ENCODE peak calls at places on chromosomes 16 and 17, in eight cellular contexts. One of them, this sample, is unnamed.

GRCh38 chr17:1577186-1577585 is 14.6 kb upstream of the PITPNA start:
- DNase-seq in K562: no peak
- DNase-seq in A549: peak
- DNase-seq in HCT116: no peak
- DNase-seq in GM12878: no peak
- DNase-seq in HepG2: peak
- DNase-seq in SK-N-SH: no peak
- DNase-seq in H1: no peak
- DNase-seq in this sample: peak

GRCh38 chr16:85955566-85955965 is 56.6 kb downstream of the IRF8 start:
- DNase-seq in K562: no peak
- DNase-seq in A549: no peak
- DNase-seq in HCT116: no peak
- DNase-seq in GM12878: no peak
- DNase-seq in HepG2: no peak
- DNase-seq in SK-N-SH: no peak
- DNase-seq in H1: no peak
- DNase-seq in this sample: no peak

GRCh38 chr16:67543036-67543435 is 14.4 kb downstream of the RIPOR1 start:
- DNase-seq in K562: no peak
- DNase-seq in A549: no peak
- DNase-seq in HCT116: no peak
- DNase-seq in GM12878: no peak
- DNase-seq in HepG2: no peak
- DNase-seq in SK-N-SH: no peak
- DNase-seq in H1: no peak
- DNase-seq in this sample: no peak

GRCh38 chr17:14330492-14330920 is 29.6 kb downstream of the HS3ST3B1 start:
- DNase-seq in K562: no peak
- DNase-seq in A549: no peak
- DNase-seq in HCT116: no peak
- DNase-seq in GM12878: no peak
- DNase-seq in HepG2: peak
- DNase-seq in SK-N-SH: no peak
- DNase-seq in H1: no peak
- DNase-seq in this sample: no peak

GRCh38 chr16:48537275-48537674 is 72.7 kb downstream of the N4BP1 start:
- DNase-seq in K562: no peak
- DNase-seq in A549: no peak
- DNase-seq in HCT116: no peak
- DNase-seq in GM12878: no peak
- DNase-seq in HepG2: no peak
- DNase-seq in SK-N-SH: no peak
- DNase-seq in H1: peak
- DNase-seq in this sample: no peak

GRCh38 chr17:48241131-48241591 is 133.6 kb downstream of the SNX11 start:
- DNase-seq in K562: peak
- DNase-seq in A549: peak
- DNase-seq in HCT116: peak
- DNase-seq in GM12878: peak
- DNase-seq in HepG2: no peak
- DNase-seq in SK-N-SH: no peak
- DNase-seq in H1: no peak
- DNase-seq in this sample: peak

GRCh38 chr17:81867952-81868673 is 3.0 kb downstream of the ARHGDIA start:
- DNase-seq in K562: peak
- DNase-seq in A549: peak
- DNase-seq in HCT116: peak
- DNase-seq in GM12878: no peak
- DNase-seq in HepG2: no peak
- DNase-seq in SK-N-SH: peak
- DNase-seq in H1: no peak
- DNase-seq in this sample: no peak

GRCh38 chr17:32142857-32143524 is 689 bp downstream of the RHOT1 start:
- DNase-seq in K562: peak
- DNase-seq in A549: peak
- DNase-seq in HCT116: peak
- DNase-seq in GM12878: no peak
- DNase-seq in HepG2: peak
- DNase-seq in SK-N-SH: peak
- DNase-seq in H1: peak
- DNase-seq in this sample: peak

GRCh38 chr16:86906608-86907007 is 328.3 kb downstream of the FOXL1 start:
- DNase-seq in K562: no peak
- DNase-seq in A549: no peak
- DNase-seq in HCT116: no peak
- DNase-seq in GM12878: no peak
- DNase-seq in HepG2: no peak
- DNase-seq in SK-N-SH: no peak
- DNase-seq in H1: no peak
- DNase-seq in this sample: no peak

DNA sequence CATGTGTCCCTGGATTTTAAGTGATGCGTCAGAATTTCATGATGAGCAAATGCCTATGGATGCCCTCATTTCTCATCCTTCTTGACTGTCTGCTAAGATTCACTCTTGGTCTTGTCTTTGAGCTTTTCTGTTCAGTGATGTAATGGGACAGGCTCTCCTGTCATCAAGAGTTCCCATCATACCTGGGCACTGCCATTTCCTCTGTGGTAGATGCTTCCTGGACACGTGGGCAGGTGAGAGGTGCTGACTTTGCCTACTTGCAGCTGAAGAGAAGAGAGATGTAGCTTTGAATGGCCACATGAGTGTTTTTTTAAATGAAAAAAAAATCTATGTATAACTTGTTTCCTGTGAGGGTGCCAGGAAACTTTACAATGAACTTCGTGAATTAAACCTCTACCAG is 557.7 kb downstream of the MAF start:
- DNase-seq in K562: no peak
- DNase-seq in A549: no peak
- DNase-seq in HCT116: no peak
- DNase-seq in GM12878: no peak
- DNase-seq in HepG2: no peak
- DNase-seq in SK-N-SH: no peak
- DNase-seq in H1: no peak
- DNase-seq in this sample: no peak
- TF ChIP-seq RAD21 in K562: no peak
- TF ChIP-seq RAD21 in A549: no peak
- TF ChIP-seq RAD21 in HCT116: no peak
- TF ChIP-seq RAD21 in GM12878: no peak
- TF ChIP-seq RAD21 in HepG2: no peak
- TF ChIP-seq RAD21 in SK-N-SH: no peak
- TF ChIP-seq RAD21 in H1: no peak
- TF ChIP-seq RAD21 in this sample: no peak

DNA sequence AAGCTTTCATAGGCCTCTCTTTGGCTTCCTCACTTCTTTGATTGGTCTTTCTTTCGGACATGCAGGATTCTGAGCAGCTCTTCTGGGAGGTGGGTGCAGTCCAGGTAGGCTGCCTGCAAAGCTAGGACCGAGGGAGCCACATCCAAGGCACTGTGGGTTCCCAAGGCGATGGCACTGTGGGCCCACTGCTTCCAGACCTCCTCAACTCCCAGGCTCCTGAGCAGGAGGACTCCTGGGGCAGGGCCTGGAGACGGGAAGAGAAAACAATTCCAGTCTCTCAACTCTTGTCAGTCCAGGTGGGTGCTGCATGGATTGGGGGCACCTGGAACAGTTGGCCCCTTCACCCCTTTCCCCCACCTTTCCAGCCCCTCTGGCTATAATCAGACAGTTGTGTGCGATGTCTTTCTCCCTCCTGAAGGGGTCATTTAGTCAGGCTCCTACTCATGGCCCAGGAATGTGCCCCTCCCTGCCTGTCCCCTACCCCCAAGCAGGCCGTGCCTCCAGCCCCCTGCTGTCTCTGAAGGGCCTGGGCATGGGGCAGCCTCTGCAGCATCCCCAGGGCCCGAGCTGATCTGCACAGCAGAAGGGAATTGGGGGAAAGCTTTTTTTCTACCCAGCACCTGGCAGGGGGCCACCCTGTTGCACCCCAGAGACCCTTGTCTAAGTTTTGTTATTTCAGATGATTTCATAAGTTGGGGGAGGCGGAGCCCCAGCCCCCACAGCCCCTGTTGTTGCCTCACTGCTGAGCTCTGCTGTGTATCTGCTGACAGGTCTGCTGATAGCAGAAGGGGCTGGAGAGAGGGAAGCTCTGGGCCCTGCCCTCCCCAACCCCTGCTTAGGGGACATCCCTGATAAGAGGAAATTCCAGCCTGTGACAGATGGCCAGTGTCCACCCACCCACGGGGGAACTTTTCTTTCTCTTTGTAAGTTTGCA is 330.3 kb downstream of the SEC14L1 start:
- DNase-seq in K562: peak
- DNase-seq in A549: peak
- DNase-seq in HCT116: peak
- DNase-seq in GM12878: no peak
- DNase-seq in HepG2: peak
- DNase-seq in SK-N-SH: peak
- DNase-seq in H1: no peak
- DNase-seq in this sample: peak
- TF ChIP-seq RAD21 in K562: no peak
- TF ChIP-seq RAD21 in A549: no peak
- TF ChIP-seq RAD21 in HCT116: no peak
- TF ChIP-seq RAD21 in GM12878: no peak
- TF ChIP-seq RAD21 in HepG2: no peak
- TF ChIP-seq RAD21 in SK-N-SH: peak
- TF ChIP-seq RAD21 in H1: no peak
- TF ChIP-seq RAD21 in this sample: no peak

DNA sequence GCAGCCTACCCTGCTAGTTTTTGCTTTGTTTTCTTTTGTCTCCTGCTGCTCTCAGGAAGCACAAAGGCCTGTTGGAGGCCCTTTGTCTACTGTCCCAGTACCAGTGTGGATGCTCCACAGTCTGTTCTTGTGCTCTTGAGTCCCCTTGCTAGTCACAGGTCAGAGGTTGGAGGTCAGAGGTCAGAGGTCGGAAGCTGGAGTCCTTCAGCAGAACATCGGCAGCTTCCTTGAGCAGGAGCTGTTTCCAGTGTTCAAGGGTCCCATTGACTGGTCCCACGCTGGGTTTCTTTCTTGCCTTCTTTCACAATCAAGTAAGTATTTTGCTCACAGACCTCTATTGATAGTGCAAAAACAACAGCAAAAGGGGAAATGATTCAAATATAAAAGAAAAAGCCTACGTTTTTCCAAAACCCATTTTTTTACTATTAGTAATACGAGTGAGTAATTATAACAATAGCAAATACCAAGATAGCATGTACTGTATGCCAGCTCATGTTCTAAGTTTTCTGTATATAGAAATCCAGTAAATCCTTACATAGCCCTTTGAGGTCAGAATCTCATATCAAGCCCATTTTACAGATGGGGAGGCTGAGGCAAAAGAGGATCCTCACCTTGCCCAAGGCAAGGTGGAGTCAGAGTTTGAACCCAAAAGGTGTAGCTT is 10.9 kb upstream of the IL34 start:
- DNase-seq in K562: no peak
- DNase-seq in A549: no peak
- DNase-seq in HCT116: no peak
- DNase-seq in GM12878: no peak
- DNase-seq in HepG2: no peak
- DNase-seq in SK-N-SH: no peak
- DNase-seq in H1: no peak
- DNase-seq in this sample: peak
- TF ChIP-seq RAD21 in K562: no peak
- TF ChIP-seq RAD21 in A549: no peak
- TF ChIP-seq RAD21 in HCT116: no peak
- TF ChIP-seq RAD21 in GM12878: no peak
- TF ChIP-seq RAD21 in HepG2: no peak
- TF ChIP-seq RAD21 in SK-N-SH: no peak
- TF ChIP-seq RAD21 in H1: no peak
- TF ChIP-seq RAD21 in this sample: no peak

GRCh38 chr17:36878216-36878615 is 59.1 kb upstream of the LHX1 start:
- DNase-seq in K562: no peak
- DNase-seq in A549: no peak
- DNase-seq in HCT116: no peak
- DNase-seq in GM12878: no peak
- DNase-seq in HepG2: no peak
- DNase-seq in SK-N-SH: no peak
- DNase-seq in H1: no peak
- DNase-seq in this sample: no peak
- TF ChIP-seq RAD21 in K562: no peak
- TF ChIP-seq RAD21 in A549: no peak
- TF ChIP-seq RAD21 in HCT116: no peak
- TF ChIP-seq RAD21 in GM12878: no peak
- TF ChIP-seq RAD21 in HepG2: no peak
- TF ChIP-seq RAD21 in SK-N-SH: no peak
- TF ChIP-seq RAD21 in H1: no peak
- TF ChIP-seq RAD21 in this sample: no peak

GRCh38 chr17:80021600-80021999 is 14.1 kb downstream of the TBC1D16 start:
- DNase-seq in K562: no peak
- DNase-seq in A549: no peak
- DNase-seq in HCT116: no peak
- DNase-seq in GM12878: no peak
- DNase-seq in HepG2: no peak
- DNase-seq in SK-N-SH: no peak
- DNase-seq in H1: no peak
- DNase-seq in this sample: no peak
- TF ChIP-seq RAD21 in K562: no peak
- TF ChIP-seq RAD21 in A549: no peak
- TF ChIP-seq RAD21 in HCT116: no peak
- TF ChIP-seq RAD21 in GM12878: no peak
- TF ChIP-seq RAD21 in HepG2: no peak
- TF ChIP-seq RAD21 in SK-N-SH: no peak
- TF ChIP-seq RAD21 in H1: no peak
- TF ChIP-seq RAD21 in this sample: no peak